ENCODE peak calls at places on chromosomes 1 and 21, in seven cellular contexts. P, V, R, U, I, Y and N are unnamed samples.

GRCh38 chr1:3454811-3455618 is 550 bp downstream of the ARHGEF16 start:
- DNase-seq in R (no peak), V (peak; percentile 46), U (no peak), I (peak; percentile 82), P (no peak), Y (peak; percentile 56), N (peak; percentile 8)

GRCh38 chr1:117001254-117001927 is at the start of gene CD101:
- DNase-seq in R (no peak), V (no peak), P (no peak), I (no peak), Y (no peak), U (no peak), N (no peak)

GRCh38 chr21:28442624-28443023 is 550.1 kb downstream of the LTN1 start:
- DNase-seq in U (peak; percentile 61), R (no peak), V (no peak), Y (no peak), P (no peak), I (no peak), N (no peak)

GRCh38 chr1:170375082-170375733 is 156.8 kb upstream of the GORAB start:
- DNase-seq in R (no peak), Y (no peak), V (no peak), U (no peak), I (no peak), P (no peak), N (no peak)

GRCh38 chr1:151284013-151284577 is 2.0 kb downstream of the ZNF687 start:
- DNase-seq in U (no peak), I (no peak), P (no peak), V (no peak), Y (no peak), R (no peak), N (no peak)

GRCh38 chr1:90045853-90046563 is 51.1 kb downstream of the ZNF326 start:
- DNase-seq in V (no peak), Y (no peak), U (peak; percentile 29), I (peak; percentile 33), R (no peak), P (peak; percentile 34), N (peak; percentile 47)

GRCh38 chr1:53738205-53739108 is 507 bp downstream of the GLIS1 start:
- DNase-seq in R (no peak), V (peak; percentile 20), Y (no peak), I (no peak), U (no peak), P (no peak), N (no peak)

GRCh38 chr1:38786040-38786436 is 73.5 kb downstream of the RRAGC start:
- DNase-seq in R (no peak), Y (no peak), I (peak; percentile 49), P (no peak), U (no peak), V (no peak), N (no peak)

GRCh38 chr1:98388431-98388830 is 273.1 kb upstream of the SNX7 start:
- DNase-seq in I (no peak), U (peak; percentile 87), Y (no peak), V (no peak), R (no peak), P (peak; percentile 17), N (peak; percentile 2)

GRCh38 chr1:43935711-43936427 is 2.3 kb downstream of the ARTN start:
- DNase-seq in V (no peak), Y (no peak), P (no peak), R (peak; percentile 19), U (no peak), I (no peak), N (no peak)

GRCh38 chr1:220306339-220306738 is 34.1 kb upstream of the RAB3GAP2 start:
- DNase-seq in P (no peak), Y (no peak), R (no peak), I (no peak), U (no peak), V (no peak), N (no peak)